ENCODE peak calls at places on chromosomes 11 and 22, in eight cellular contexts. P, C, M, B, D, W, V and T are unnamed samples.
A peak's percentile ranks its signal among the peaks of the same experiment; 100 is the strongest.

GRCh38 chr11:60971520-60971919 is at the start of gene CD6:
- DNase-seq in W (no peak), C (peak; percentile 48), D (no peak), P (no peak), B (no peak), V (no peak), M (no peak), T (no peak)

GRCh38 chr11:114317738-114318137 is 21.5 kb downstream of the NNMT start:
- DNase-seq in M (no peak), V (peak; percentile 76), C (no peak), D (peak; percentile 70), B (peak; percentile 19), P (no peak), W (no peak), T (no peak)

GRCh38 chr11:117814766-117815261 is 9.7 kb downstream of the FXYD2 start:
- DNase-seq in C (peak; percentile 72), W (no peak), D (no peak), B (peak; percentile 69), V (peak; percentile 63), P (peak; percentile 91), M (peak; percentile 55), T (no peak)

GRCh38 chr11:95066721-95067041 is at the start of gene SRSF8:
- DNase-seq in W (no peak), D (no peak), V (no peak), C (no peak), B (peak; percentile 28), P (no peak), M (no peak), T (no peak)

GRCh38 chr11:90639687-90640086 is 416.8 kb upstream of the CHORDC1 start:
- DNase-seq in M (no peak), C (no peak), W (no peak), P (no peak), D (no peak), B (peak; percentile 41), V (no peak), T (no peak)

GRCh38 chr11:8744423-8744822 is 61.8 kb downstream of the RPL27A start:
- DNase-seq in V (no peak), B (no peak), P (no peak), D (peak; percentile 42), W (no peak), C (no peak), M (no peak), T (no peak)

GRCh38 chr11:121300972-121301699 is 8.6 kb downstream of the SC5D start:
- DNase-seq in C (no peak), P (no peak), D (no peak), M (no peak), W (no peak), B (no peak), V (no peak), T (no peak)

GRCh38 chr11:94933225-94934130 is 39.9 kb downstream of the CWC15 start:
- DNase-seq in D (peak; percentile 97), P (no peak), M (no peak), V (no peak), B (no peak), C (no peak), W (no peak), T (no peak)

GRCh38 chr11:128806496-128807261 is 60.4 kb downstream of the KCNJ1 start:
- DNase-seq in D (peak; percentile 61), C (no peak), B (no peak), V (no peak), W (no peak), M (no peak), P (no peak), T (no peak)

GRCh38 chr11:129364143-129364654 is 11.4 kb upstream of the BARX2 start:
- DNase-seq in V (peak; percentile 88), D (peak; percentile 85), C (peak; percentile 35), B (peak; percentile 84), W (no peak), P (peak; percentile 91), M (peak; percentile 83), T (peak; percentile 90)

GRCh38 chr11:27215471-27216267 is 147.3 kb downstream of the CCDC34 start:
- DNase-seq in M (peak; percentile 21), W (no peak), V (no peak), C (no peak), P (no peak), B (no peak), D (no peak), T (no peak)

GRCh38 chr11:64534950-64535349 is 56.1 kb upstream of the SLC22A12 start:
- DNase-seq in W (no peak), D (no peak), C (no peak), V (peak; percentile 32), M (no peak), P (peak; percentile 7), B (no peak), T (no peak)
- H3K4me1 ChIP-seq in W (peaks cover 2% of the 10 kb centered on the region), D (no peaks in the 10 kb centered on the region), C (no peaks in the 10 kb centered on the region), V (peaks cover 24% of the 10 kb centered on the region), M (no peaks in the 10 kb centered on the region), P (no peaks in the 10 kb centered on the region), B (no peaks in the 10 kb centered on the region), T (no peaks in the 10 kb centered on the region)

GRCh38 chr11:104435498-104435897 is 271.6 kb upstream of the PDGFD start:
- DNase-seq in M (no peak), V (no peak), B (no peak), C (no peak), W (no peak), P (no peak), D (no peak), T (no peak)

GRCh38 chr11:104432526-104432925 is 268.6 kb upstream of the PDGFD start:
- DNase-seq in D (no peak), P (no peak), C (no peak), V (no peak), W (no peak), M (no peak), B (no peak), T (no peak)

GRCh38 chr11:104433751-104434150 is 269.8 kb upstream of the PDGFD start:
- DNase-seq in P (no peak), D (no peak), C (no peak), V (no peak), M (no peak), W (no peak), B (no peak), T (no peak)

DNA sequence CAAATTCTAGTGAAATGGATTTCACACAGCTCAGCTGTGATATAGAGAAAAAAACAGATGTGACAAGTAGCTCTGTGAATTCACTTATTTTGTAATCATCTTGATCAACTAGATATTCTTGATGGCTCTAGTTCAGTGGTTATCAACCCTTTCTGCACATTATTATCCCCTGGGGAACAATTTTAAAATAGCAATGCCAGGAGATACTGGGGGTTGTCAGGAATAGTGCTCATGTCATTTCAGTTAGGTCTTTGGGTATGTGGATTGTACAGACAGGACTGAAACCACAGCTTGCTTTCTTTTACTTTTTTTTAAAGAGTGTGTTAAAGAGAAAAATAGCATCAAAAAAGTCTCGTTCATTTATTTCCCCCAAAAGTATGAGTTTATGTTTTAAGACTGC is 269.0 kb upstream of the PDGFD start:
- DNase-seq in B (no peak), P (no peak), M (no peak), V (no peak), W (no peak), C (no peak), D (no peak), T (no peak)
- H3K4me1 ChIP-seq in B (no peaks in the 10 kb centered on the region), P (no peaks in the 10 kb centered on the region), M (no peaks in the 10 kb centered on the region), V (no peaks in the 10 kb centered on the region), W (no peaks in the 10 kb centered on the region), C (no peaks in the 10 kb centered on the region), D (no peaks in the 10 kb centered on the region), T (no peaks in the 10 kb centered on the region)

GRCh38 chr22:46663001-46663400 is 42.8 kb downstream of the GRAMD4 start:
- DNase-seq in C (no peak), W (no peak), V (no peak), D (no peak), B (no peak), M (no peak), P (no peak), T (no peak)
- H3K4me1 ChIP-seq in C (peaks cover 25% of the 10 kb centered on the region), W (peaks cover 21% of the 10 kb centered on the region), V (peaks cover 11% of the 10 kb centered on the region), D (no peaks in the 10 kb centered on the region), B (no peaks in the 10 kb centered on the region), M (no peaks in the 10 kb centered on the region), P (no peaks in the 10 kb centered on the region), T (no peaks in the 10 kb centered on the region)

GRCh38 chr11:43549624-43550023 is 130.9 kb upstream of the HSD17B12 start:
- DNase-seq in D (no peak), V (no peak), M (no peak), B (no peak), W (no peak), P (no peak), C (no peak), T (no peak)
- H3K4me1 ChIP-seq in D (no peaks in the 10 kb centered on the region), V (peaks cover 4% of the 10 kb centered on the region), M (no peaks in the 10 kb centered on the region), B (no peaks in the 10 kb centered on the region), W (no peaks in the 10 kb centered on the region), P (no peaks in the 10 kb centered on the region), C (no peaks in the 10 kb centered on the region), T (peaks cover 3% of the 10 kb centered on the region)

GRCh38 chr11:11406652-11407051 is 53.6 kb upstream of the CSNK2A3 start:
- DNase-seq in W (no peak), V (no peak), M (no peak), D (no peak), C (no peak), B (no peak), P (no peak), T (no peak)
- H3K4me1 ChIP-seq in W (peaks cover 26% of the 10 kb centered on the region), V (peaks cover 15% of the 10 kb centered on the region), M (no peaks in the 10 kb centered on the region), D (peaks cover 12% of the 10 kb centered on the region), C (no peaks in the 10 kb centered on the region), B (peaks cover 18% of the 10 kb centered on the region), P (no peaks in the 10 kb centered on the region), T (no peaks in the 10 kb centered on the region)

DNA sequence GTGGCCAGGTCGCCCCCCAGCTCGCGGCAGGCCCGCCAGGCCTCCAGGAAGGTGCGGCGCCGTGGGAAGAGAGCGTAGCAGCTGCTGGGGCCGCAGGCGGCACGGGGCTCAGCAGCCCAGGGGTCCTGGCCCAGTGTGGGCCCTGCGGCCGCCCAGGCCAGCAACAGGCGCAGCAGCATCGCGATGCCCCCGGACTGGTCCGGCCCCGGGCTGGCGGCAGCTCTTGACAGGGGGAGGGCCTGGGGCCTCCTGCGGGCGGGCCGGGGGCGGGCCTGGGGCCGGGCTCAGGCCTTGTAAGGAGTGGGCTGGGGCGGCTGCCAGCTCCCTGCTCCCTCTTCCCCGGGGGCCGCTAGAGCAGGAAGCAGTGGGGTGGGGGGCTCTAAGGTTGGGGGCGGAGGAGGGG is at the start of gene CD248:
- DNase-seq in B (no peak), V (no peak), W (no peak), M (no peak), D (peak; percentile 81), C (no peak), P (no peak), T (no peak)
- H3K4me1 ChIP-seq in B (peaks cover 4% of the 10 kb centered on the region), V (peaks cover 41% of the 10 kb centered on the region), W (peaks cover 56% of the 10 kb centered on the region), M (no peaks in the 10 kb centered on the region), D (peaks cover 25% of the 10 kb centered on the region), C (peaks cover 27% of the 10 kb centered on the region), P (peaks cover 17% of the 10 kb centered on the region), T (peaks cover 4% of the 10 kb centered on the region)

GRCh38 chr22:46054091-46054877 is 77.3 kb upstream of the WNT7B start:
- DNase-seq in D (peak; percentile 89), P (peak; percentile 77), W (no peak), V (no peak), B (peak; percentile 78), M (peak; percentile 74), C (peak; percentile 39), T (no peak)
- H3K4me1 ChIP-seq in D (peaks cover 57% of the 10 kb centered on the region), P (peaks cover 27% of the 10 kb centered on the region), W (peaks cover 83% of the 10 kb centered on the region), V (no peaks in the 10 kb centered on the region), B (peaks cover 52% of the 10 kb centered on the region), M (no peaks in the 10 kb centered on the region), C (peaks cover 35% of the 10 kb centered on the region), T (peaks cover 57% of the 10 kb centered on the region)